ENCODE peak calls at places on chromosome 18, in six cellular contexts. V is lung; G is RCC 7860; H is activated B cell treated with CpG ODN at 0.5 μM for 24 hours; F is activated CD4-positive, alpha-beta T cell treated with anti-CD3 and anti-CD28 coated beads, Interleukin-2, amount 50 U/mL, for 1 hour; Y is AG04449. W is an unnamed sample.

GRCh38 chr18:40293311-40293710 is 1661.7 kb upstream of the PIK3C3 start:
- DNase-seq in H (no peak), G (no peak), Y (no peak), V (no peak), F (no peak), W (no peak)

GRCh38 chr18:76496200-76496890 is 1.3 kb upstream of the ZNF516 start:
- DNase-seq in G (no peak), F (peak), H (no peak), Y (no peak), V (peak), W (no peak)

GRCh38 chr18:24014986-24015896 is 687 bp downstream of the TTC39C start:
- DNase-seq in H (peak), V (peak), Y (no peak), F (peak), G (peak), W (no peak)

GRCh38 chr18:22223263-22223960 is 54.0 kb downstream of the GATA6 start:
- DNase-seq in H (no peak), F (no peak), G (peak), Y (no peak), V (peak), W (no peak)

GRCh38 chr18:8767356-8767755 is 62.0 kb downstream of the MTCL1 start:
- DNase-seq in Y (no peak), H (no peak), V (no peak), G (no peak), F (no peak), W (no peak)

GRCh38 chr18:3972291-3972985 is 482.7 kb downstream of the DLGAP1 start:
- DNase-seq in G (no peak), F (no peak), H (no peak), Y (no peak), V (no peak), W (no peak)

GRCh38 chr18:10463096-10463495 is 8.7 kb downstream of the APCDD1 start:
- DNase-seq in H (no peak), Y (no peak), V (no peak), F (no peak), G (no peak), W (no peak)

GRCh38 chr18:45957100-45957499 is 10.0 kb downstream of the EPG5 start:
- DNase-seq in F (no peak), V (no peak), G (peak), H (no peak), Y (no peak), W (no peak)

GRCh38 chr18:48539406-48540328 is 836 bp downstream of the CTIF start:
- DNase-seq in Y (no peak), F (peak), V (peak), G (no peak), H (peak), W (no peak)

GRCh38 chr18:34342960-34343359 is 118.2 kb upstream of the NOL4 start:
- DNase-seq in V (no peak), G (no peak), F (no peak), Y (no peak), H (no peak), W (no peak)

GRCh38 chr18:62788891-62789290 is 73.5 kb downstream of the PHLPP1 start:
- DNase-seq in Y (no peak), F (no peak), H (no peak), V (no peak), G (no peak), W (no peak)

GRCh38 chr18:12271376-12272235 is 17.4 kb downstream of the CIDEA start:
- DNase-seq in G (peak), Y (no peak), F (peak), V (peak), H (peak), W (peak)

GRCh38 chr18:51278045-51278649 is 80.7 kb upstream of the MEX3C start:
- DNase-seq in Y (no peak), G (no peak), F (peak), V (no peak), H (no peak), W (peak)

GRCh38 chr18:79380816-79381806 is 14.6 kb upstream of the NFATC1 start:
- DNase-seq in V (peak), H (peak), F (peak), G (no peak), Y (no peak), W (no peak)

GRCh38 chr18:75405341-75405740 is 22.2 kb downstream of the SMIM21 start:
- DNase-seq in H (no peak), G (no peak), F (no peak), Y (no peak), V (no peak), W (no peak)

GRCh38 chr18:63306819-63307554 is 12.6 kb downstream of the BCL2 start:
- DNase-seq in F (no peak), G (peak), V (no peak), H (no peak), Y (no peak), W (no peak)

GRCh38 chr18:31042391-31043181 is at the start of gene DSC3:
- DNase-seq in H (no peak), V (no peak), Y (no peak), G (no peak), F (no peak), W (peak)

GRCh38 chr18:24515721-24516120 is 55.3 kb downstream of the HRH4 start:
- DNase-seq in H (no peak), V (no peak), F (no peak), Y (no peak), G (no peak), W (no peak)

GRCh38 chr18:31041346-31042067 is 1.0 kb downstream of the DSC3 start:
- DNase-seq in G (no peak), Y (no peak), F (no peak), V (no peak), H (no peak), W (peak)

GRCh38 chr18:34746614-34747013 is 36.5 kb downstream of the DTNA start:
- DNase-seq in V (no peak), Y (no peak), H (no peak), G (no peak), F (no peak), W (no peak)

GRCh38 chr18:76953186-76953982 is 131.0 kb downstream of the ZNF236 start:
- DNase-seq in V (peak), H (no peak), G (no peak), F (no peak), Y (no peak), W (no peak)

GRCh38 chr18:5894613-5895299 is 566 bp downstream of the TMEM200C start:
- DNase-seq in H (peak), F (no peak), V (no peak), Y (no peak), G (no peak), W (no peak)

GRCh38 chr18:77376043-77376732 is 126.5 kb downstream of the GALR1 start:
- DNase-seq in F (no peak), H (no peak), Y (no peak), V (no peak), G (no peak), W (no peak)

GRCh38 chr18:45962461-45962860 is 4.7 kb downstream of the EPG5 start:
- DNase-seq in F (peak), G (peak), V (peak), H (no peak), Y (no peak), W (no peak)

GRCh38 chr18:58194028-58194427 is 150.0 kb downstream of the NEDD4L start:
- DNase-seq in Y (no peak), F (no peak), H (no peak), G (no peak), V (no peak), W (no peak)

GRCh38 chr18:6819332-6819731 is 89.8 kb downstream of the ARHGAP28 start:
- DNase-seq in Y (no peak), F (no peak), H (no peak), G (no peak), V (no peak), W (no peak)

GRCh38 chr18:37538526-37539205 is 26.9 kb downstream of the CELF4 start:
- DNase-seq in Y (no peak), V (no peak), F (no peak), G (no peak), H (no peak), W (no peak)

GRCh38 chr18:22427797-22428549 is 10.3 kb upstream of the CTAGE1 start:
- DNase-seq in H (no peak), G (no peak), V (no peak), Y (no peak), F (no peak), W (no peak)

GRCh38 chr18:14925281-14925709 is 177.3 kb downstream of the ANKRD30B start:
- DNase-seq in Y (no peak), G (no peak), H (no peak), F (no peak), V (no peak), W (no peak)

GRCh38 chr18:32480581-32480980 is 9.9 kb upstream of the GAREM1 start:
- DNase-seq in Y (no peak), F (no peak), V (no peak), G (no peak), H (no peak), W (no peak)

GRCh38 chr18:27315001-27315400 is 129.9 kb upstream of the CHST9 start:
- DNase-seq in H (no peak), Y (no peak), G (no peak), F (no peak), V (no peak), W (no peak)

W was measured in NT2/D1.